ENCODE peak calls at places on chromosomes 1 and 21, in six cellular contexts. E is omental fat pad, X is A172, C is NCI-H748 treated with DMSO at 0.1 percent for 48 hours, I is IMR-90, N is anterior cingulate cortex. M is an unnamed sample.

GRCh38 chr21:15062566-15062965 is 2.2 kb downstream of the NRIP1 start:
- DNase-seq in E (no peak), X (peak), C (peak), I (no peak), N (no peak), M (no peak)

GRCh38 chr1:237864338-237865244 is 26.1 kb downstream of the ZP4 start:
- DNase-seq in E (peak), X (peak), C (no peak), I (no peak), N (no peak), M (peak)

GRCh38 chr1:207619833-207620572 is 24.9 kb upstream of the CR1L start:
- DNase-seq in E (no peak), X (peak), C (peak), I (peak), N (peak), M (no peak)

GRCh38 chr1:159999204-159999603 is 32.6 kb downstream of the PIGM start:
- DNase-seq in E (no peak), X (peak), C (no peak), I (no peak), N (no peak), M (no peak)

GRCh38 chr1:197841828-197842573 is 60.4 kb upstream of the C1orf53 start:
- DNase-seq in E (no peak), X (no peak), C (no peak), I (peak), N (no peak), M (no peak)

GRCh38 chr1:70327306-70328076 is 27.0 kb downstream of the ANKRD13C start:
- DNase-seq in E (no peak), X (no peak), C (no peak), I (peak), N (no peak), M (no peak)

GRCh38 chr1:224432672-224433040 is 1.9 kb downstream of the WDR26 start:
- DNase-seq in E (no peak), X (peak), C (no peak), I (no peak), N (no peak), M (no peak)

GRCh38 chr1:6267686-6268281 is 6.9 kb upstream of the GPR153 start:
- DNase-seq in E (no peak), X (no peak), C (no peak), I (peak), N (no peak), M (no peak)

GRCh38 chr1:20192364-20192763 is 6.0 kb upstream of the PLA2G2C start:
- DNase-seq in E (no peak), X (no peak), C (no peak), I (peak), N (no peak), M (no peak)

GRCh38 chr1:151131832-151132675 is 14.4 kb downstream of the SEMA6C start:
- DNase-seq in E (no peak), X (no peak), C (no peak), I (no peak), N (no peak), M (no peak)

GRCh38 chr1:207868252-207868768 is 42.6 kb downstream of the CD34 start:
- DNase-seq in E (no peak), X (peak), C (peak), I (no peak), N (no peak), M (peak)

GRCh38 chr1:28813931-28814465 is 2.0 kb downstream of the OPRD1 start:
- DNase-seq in E (no peak), X (no peak), C (no peak), I (no peak), N (no peak), M (no peak)

GRCh38 chr1:9128520-9129371 is at the start of gene GPR157:
- DNase-seq in E (peak), X (peak), C (peak), I (peak), N (no peak), M (peak)

GRCh38 chr1:188689542-188689941 is 1788.1 kb downstream of the BRINP3 start:
- DNase-seq in E (no peak), X (peak), C (no peak), I (peak), N (no peak), M (no peak)

GRCh38 chr1:205664399-205665108 is 15.8 kb downstream of the SLC45A3 start:
- DNase-seq in E (no peak), X (peak), C (no peak), I (peak), N (no peak), M (peak)

GRCh38 chr1:231629132-231629531 is 2.5 kb downstream of the DISC1 start:
- DNase-seq in E (no peak), X (peak), C (no peak), I (no peak), N (no peak), M (no peak)

GRCh38 chr1:162868972-162869371 is 8.0 kb upstream of the CCDC190 start:
- DNase-seq in E (no peak), X (no peak), C (no peak), I (no peak), N (no peak), M (peak)

GRCh38 chr21:42317341-42317741 is 2.1 kb upstream of the TFF3 start:
- DNase-seq in E (no peak), X (no peak), C (peak), I (no peak), N (no peak), M (peak)

GRCh38 chr1:116847688-116848531 is 61.8 kb upstream of the PTGFRN start:
- DNase-seq in E (no peak), X (no peak), C (no peak), I (peak), N (no peak), M (no peak)

GRCh38 chr21:33931799-33932390 is 16.3 kb upstream of the ATP5PO start:
- DNase-seq in E (no peak), X (no peak), C (no peak), I (no peak), N (no peak), M (no peak)

GRCh38 chr1:225879521-225880209 is 2.5 kb downstream of the TMEM63A start:
- DNase-seq in E (no peak), X (no peak), C (no peak), I (no peak), N (no peak), M (peak)

GRCh38 chr1:60503216-60503615 is 429.6 kb upstream of the C1orf87 start:
- DNase-seq in E (no peak), X (no peak), C (no peak), I (no peak), N (no peak), M (no peak)

GRCh38 chr1:149884433-149885363 is 14.7 kb upstream of the BOLA1 start:
- DNase-seq in E (no peak), X (peak), C (peak), I (peak), N (no peak), M (no peak)

GRCh38 chr21:43192501-43193081 is 23.8 kb downstream of the CRYAA start:
- DNase-seq in E (no peak), X (no peak), C (no peak), I (no peak), N (no peak), M (no peak)

GRCh38 chr1:72483958-72484357 is 201.6 kb upstream of the NEGR1 start:
- DNase-seq in E (no peak), X (no peak), C (no peak), I (no peak), N (no peak), M (no peak)

GRCh38 chr21:42787613-42788012 is 91.7 kb downstream of the WDR4 start:
- DNase-seq in E (no peak), X (no peak), C (no peak), I (no peak), N (no peak), M (no peak)

GRCh38 chr1:209103135-209103534 is 480.4 kb upstream of the CAMK1G start:
- DNase-seq in E (no peak), X (no peak), C (no peak), I (no peak), N (no peak), M (no peak)

GRCh38 chr1:66436378-66437135 is 97.4 kb upstream of the SGIP1 start:
- DNase-seq in E (no peak), X (peak), C (no peak), I (peak), N (no peak), M (peak)

GRCh38 chr21:42341776-42342542 is 8.8 kb downstream of the TFF2 start:
- DNase-seq in E (no peak), X (no peak), C (no peak), I (no peak), N (no peak), M (no peak)

GRCh38 chr1:33347650-33347992 is 26.7 kb upstream of the A3GALT2 start:
- DNase-seq in E (no peak), X (no peak), C (no peak), I (peak), N (no peak), M (no peak)

GRCh38 chr1:184567648-184568047 is 180.8 kb downstream of the C1orf21 start:
- DNase-seq in E (no peak), X (peak), C (no peak), I (peak), N (no peak), M (no peak)

GRCh38 chr1:13661539-13661938 is 38.4 kb upstream of the PRDM2 start:
- DNase-seq in E (no peak), X (peak), C (no peak), I (no peak), N (no peak), M (no peak)

GRCh38 chr1:105087496-105087895 is 1337.8 kb downstream of the AMY1C start:
- DNase-seq in E (no peak), X (peak), C (peak), I (no peak), N (no peak), M (no peak)

GRCh38 chr21:46674430-46675007 is 39.0 kb downstream of the PRMT2 start:
- DNase-seq in E (no peak), X (no peak), C (no peak), I (no peak), N (no peak), M (no peak)

GRCh38 chr1:245095903-245096302 is 58.9 kb upstream of the KIF26B start:
- DNase-seq in E (no peak), X (no peak), C (no peak), I (no peak), N (no peak), M (no peak)

GRCh38 chr1:21647431-21648373 is 21.5 kb downstream of the RAP1GAP start:
- DNase-seq in E (no peak), X (peak), C (no peak), I (peak), N (no peak), M (no peak)

GRCh38 chr21:42578761-42579415 is 65.2 kb downstream of the SLC37A1 start:
- DNase-seq in E (no peak), X (no peak), C (no peak), I (no peak), N (no peak), M (peak)